ENCODE peak calls at places on chromosomes 3 and 15, in ten cellular contexts. Y, I, W, Z, M, X, N, U, S and H are unnamed samples.

GRCh38 chr15:66852064-66852905 is 150.2 kb downstream of the SMAD6 start:
- DNase-seq in Y (no peak), I (no peak), W (no peak), Z (no peak), M (no peak), X (no peak), N (no peak), U (no peak), S (peak; percentile 43), H (no peak)

GRCh38 chr15:63749330-63749942 is 84.3 kb downstream of the HERC1 start:
- DNase-seq in Y (no peak), I (no peak), W (no peak), Z (no peak), M (no peak), X (no peak), N (no peak), U (no peak), S (no peak), H (no peak)

GRCh38 chr3:21331321-21331720 is 419.7 kb downstream of the ZNF385D start:
- DNase-seq in Y (no peak), I (no peak), W (no peak), Z (no peak), M (no peak), X (no peak), N (no peak), U (no peak), S (no peak), H (no peak)

GRCh38 chr15:94673801-94674200 is 442.4 kb downstream of the MCTP2 start:
- DNase-seq in Y (no peak), I (no peak), W (no peak), Z (no peak), M (no peak), X (no peak), N (no peak), U (no peak), S (no peak), H (no peak)

GRCh38 chr15:36469567-36469966 is 109.9 kb upstream of the CDIN1 start:
- DNase-seq in Y (no peak), I (no peak), W (no peak), Z (no peak), M (peak; percentile 47), X (no peak), N (no peak), U (no peak), S (no peak), H (no peak)

GRCh38 chr3:63351159-63352007 is 73.3 kb downstream of the SYNPR start:
- DNase-seq in Y (no peak), I (no peak), W (no peak), Z (no peak), M (peak; percentile 76), X (no peak), N (peak; percentile 71), U (peak; percentile 49), S (no peak), H (no peak)

GRCh38 chr15:63072809-63073277 is 30.3 kb downstream of the TPM1 start:
- DNase-seq in Y (no peak), I (no peak), W (no peak), Z (no peak), M (no peak), X (no peak), N (no peak), U (no peak), S (no peak), H (no peak)

GRCh38 chr15:73964736-73965093 is 27.4 kb downstream of the STOML1 start:
- DNase-seq in Y (peak; percentile 74), I (peak; percentile 88), W (peak; percentile 94), Z (peak; percentile 90), M (peak; percentile 74), X (peak; percentile 59), N (peak; percentile 85), U (peak; percentile 82), S (peak; percentile 75), H (peak; percentile 91)

GRCh38 chr15:48170981-48171380 is 7.1 kb downstream of the MYEF2 start:
- DNase-seq in Y (no peak), I (no peak), W (no peak), Z (no peak), M (no peak), X (no peak), N (peak; percentile 36), U (no peak), S (no peak), H (no peak)

GRCh38 chr15:33584797-33585196 is 274.0 kb downstream of the RYR3 start:
- DNase-seq in Y (no peak), I (no peak), W (no peak), Z (no peak), M (peak; percentile 6), X (no peak), N (no peak), U (no peak), S (no peak), H (no peak)

GRCh38 chr15:86988075-86988474 is 908.4 kb downstream of the AGBL1 start:
- DNase-seq in Y (no peak), I (no peak), W (no peak), Z (no peak), M (no peak), X (no peak), N (no peak), U (no peak), S (no peak), H (no peak)

GRCh38 chr3:46948830-46949671 is 27.5 kb downstream of the CCDC12 start:
- DNase-seq in Y (no peak), I (peak; percentile 76), W (no peak), Z (peak; percentile 80), M (no peak), X (no peak), N (no peak), U (no peak), S (peak; percentile 73), H (no peak)

GRCh38 chr3:171419457-171419856 is 40.7 kb downstream of the TNIK start:
- DNase-seq in Y (no peak), I (no peak), W (no peak), Z (no peak), M (no peak), X (no peak), N (no peak), U (no peak), S (no peak), H (no peak)

GRCh38 chr15:43168192-43169107 is 16.8 kb upstream of the CCNDBP1 start:
- DNase-seq in Y (no peak), I (no peak), W (no peak), Z (no peak), M (peak; percentile 45), X (no peak), N (no peak), U (no peak), S (no peak), H (no peak)
- H3K9me3 ChIP-seq in Y (no peaks in the 10 kb centered on the region), I (no peaks in the 10 kb centered on the region), W (no peaks in the 10 kb centered on the region), Z (peaks cover 11% of the 10 kb centered on the region), M (no peaks in the 10 kb centered on the region), X (no peaks in the 10 kb centered on the region), N (no peaks in the 10 kb centered on the region), U (peaks cover 7% of the 10 kb centered on the region), S (no peaks in the 10 kb centered on the region), H (no peaks in the 10 kb centered on the region)

GRCh38 chr3:177731644-177732268 is 534.5 kb upstream of the TBL1XR1 start:
- DNase-seq in Y (no peak), I (no peak), W (no peak), Z (no peak), M (peak; percentile 42), X (no peak), N (no peak), U (no peak), S (no peak), H (no peak)
- H3K9me3 ChIP-seq in Y (no peaks in the 10 kb centered on the region), I (no peaks in the 10 kb centered on the region), W (no peaks in the 10 kb centered on the region), Z (no peaks in the 10 kb centered on the region), M (no peaks in the 10 kb centered on the region), X (no peaks in the 10 kb centered on the region), N (no peaks in the 10 kb centered on the region), U (no peaks in the 10 kb centered on the region), S (no peaks in the 10 kb centered on the region), H (no peaks in the 10 kb centered on the region)

GRCh38 chr15:69795601-69796000 is 302.1 kb downstream of the TLE3 start:
- DNase-seq in Y (no peak), I (no peak), W (no peak), Z (no peak), M (no peak), X (no peak), N (no peak), U (no peak), S (no peak), H (no peak)
- H3K9me3 ChIP-seq in Y (no peaks in the 10 kb centered on the region), I (no peaks in the 10 kb centered on the region), W (no peaks in the 10 kb centered on the region), Z (peaks cover 10% of the 10 kb centered on the region), M (no peaks in the 10 kb centered on the region), X (no peaks in the 10 kb centered on the region), N (no peaks in the 10 kb centered on the region), U (no peaks in the 10 kb centered on the region), S (no peaks in the 10 kb centered on the region), H (no peaks in the 10 kb centered on the region)

GRCh38 chr15:56227315-56227714 is 16.4 kb downstream of the RFX7 start:
- DNase-seq in Y (no peak), I (no peak), W (no peak), Z (no peak), M (no peak), X (no peak), N (no peak), U (no peak), S (no peak), H (no peak)

GRCh38 chr15:56227780-56228179 is 15.9 kb downstream of the RFX7 start:
- DNase-seq in Y (no peak), I (no peak), W (no peak), Z (no peak), M (no peak), X (no peak), N (no peak), U (no peak), S (no peak), H (no peak)

GRCh38 chr15:56232058-56232457 is 11.6 kb downstream of the RFX7 start:
- DNase-seq in Y (no peak), I (no peak), W (no peak), Z (no peak), M (no peak), X (no peak), N (no peak), U (no peak), S (no peak), H (no peak)

GRCh38 chr15:56228352-56228751 is 15.3 kb downstream of the RFX7 start:
- DNase-seq in Y (no peak), I (no peak), W (no peak), Z (no peak), M (no peak), X (no peak), N (no peak), U (no peak), S (no peak), H (no peak)

GRCh38 chr15:56228854-56229253 is 14.8 kb downstream of the RFX7 start:
- DNase-seq in Y (no peak), I (no peak), W (no peak), Z (no peak), M (no peak), X (no peak), N (no peak), U (no peak), S (no peak), H (no peak)
- H3K9me3 ChIP-seq in Y (no peaks in the 10 kb centered on the region), I (peaks cover 27% of the 10 kb centered on the region), W (no peaks in the 10 kb centered on the region), Z (peaks cover 46% of the 10 kb centered on the region), M (no peaks in the 10 kb centered on the region), X (peaks cover 4% of the 10 kb centered on the region), N (peaks cover 36% of the 10 kb centered on the region), U (peaks cover 8% of the 10 kb centered on the region), S (no peaks in the 10 kb centered on the region), H (peaks cover 5% of the 10 kb centered on the region)